ENCODE peak calls at places on chromosomes 4 and X, in nine cellular contexts. U is IMR-90, Y is tibial nerve, T is OCI-LY7, R is uterus, Q is cardiac muscle cell, D is neural progenitor cell, N is hepatocyte, H is HCT116. E is an unnamed sample.

GRCh38 chrX:110825972-110826371 is 30.4 kb upstream of the CHRDL1 start:
- DNase-seq in U (no peak), Y (no peak), T (no peak), R (no peak), Q (no peak), D (no peak), N (no peak), H (no peak), E (no peak)

GRCh38 chrX:24862343-24862742 is 153.4 kb downstream of the ARX start:
- DNase-seq in U (peak), Y (no peak), T (no peak), R (no peak), Q (peak), D (no peak), N (no peak), H (no peak), E (peak)

GRCh38 chr4:124862261-124862660 is 149.7 kb upstream of the ANKRD50 start:
- DNase-seq in U (no peak), Y (no peak), T (no peak), R (no peak), Q (peak), D (no peak), N (no peak), H (no peak), E (peak)

GRCh38 chr4:122700178-122700725 is 32.3 kb upstream of the BBS12 start:
- DNase-seq in U (peak), Y (no peak), T (no peak), R (peak), Q (peak), D (no peak), N (peak), H (peak), E (peak)

GRCh38 chr4:108272566-108272965 is 103.8 kb upstream of the LEF1 start:
- DNase-seq in U (peak), Y (no peak), T (no peak), R (no peak), Q (peak), D (no peak), N (no peak), H (no peak), E (no peak)

GRCh38 chr4:182065255-182065654 is 177.9 kb upstream of the TENM3 start:
- DNase-seq in U (no peak), Y (no peak), T (no peak), R (no peak), Q (peak), D (no peak), N (no peak), H (no peak), E (no peak)

GRCh38 chrX:134162032-134162431 is 75.0 kb upstream of the CCDC160 start:
- DNase-seq in U (no peak), Y (no peak), T (no peak), R (no peak), Q (no peak), D (no peak), N (no peak), H (no peak), E (no peak)

GRCh38 chrX:71992711-71993110 is 82.1 kb downstream of the NHSL2 start:
- DNase-seq in U (no peak), Y (no peak), T (no peak), R (no peak), Q (no peak), D (no peak), N (no peak), H (no peak), E (no peak)

GRCh38 chr4:69066945-69067344 is 29.3 kb upstream of the UGT2B7 start:
- DNase-seq in U (peak), Y (no peak), T (no peak), R (no peak), Q (peak), D (no peak), N (no peak), H (no peak), E (peak)

GRCh38 chrX:20267924-20268701 is 1.4 kb upstream of the RPS6KA3 start:
- DNase-seq in U (no peak), Y (peak), T (no peak), R (peak), Q (peak), D (peak), N (peak), H (no peak), E (peak)

GRCh38 chrX:87525771-87526229 is 8.2 kb downstream of the KLHL4 start:
- DNase-seq in U (peak), Y (no peak), T (no peak), R (no peak), Q (peak), D (no peak), N (peak), H (no peak), E (peak)

GRCh38 chr4:65971686-65972085 is 301.4 kb upstream of the EPHA5 start:
- DNase-seq in U (no peak), Y (no peak), T (no peak), R (no peak), Q (no peak), D (no peak), N (no peak), H (no peak), E (no peak)

DNA sequence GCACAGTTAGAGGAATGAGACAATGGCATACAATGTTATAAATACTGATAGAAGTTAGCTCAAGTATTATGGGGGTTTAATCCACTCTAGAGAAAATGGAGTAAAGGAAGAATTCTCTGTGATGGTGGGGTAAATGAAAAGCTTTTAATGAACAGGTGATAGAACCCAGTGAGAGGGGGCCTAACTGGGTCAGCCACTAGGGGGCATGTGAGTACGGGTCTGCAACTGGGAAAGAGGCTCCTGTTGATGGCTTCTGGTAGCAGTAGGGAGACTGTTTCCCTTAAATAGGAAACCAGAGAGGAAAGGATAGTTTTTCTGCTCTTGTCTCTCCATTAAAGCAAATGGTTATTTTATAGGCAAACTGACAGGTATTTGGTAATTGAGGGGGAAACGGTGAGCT is 132.8 kb upstream of the GPR101 start:
- DNase-seq in U (no peak), Y (no peak), T (no peak), R (no peak), Q (no peak), D (peak), N (peak), H (no peak), E (no peak)
- TF ChIP-seq CTCF in U (no peak), Y (no peak), T (peak), R (no peak), Q (no peak), D (peak), N (peak), H (peak), E (no peak)

GRCh38 chr4:20529681-20530080 is 170.6 kb upstream of the PACRGL start:
- DNase-seq in U (peak), Y (no peak), T (no peak), R (no peak), Q (no peak), D (no peak), N (no peak), H (no peak), E (no peak)

GRCh38 chr4:20532096-20532495 is 168.2 kb upstream of the PACRGL start:
- DNase-seq in U (no peak), Y (no peak), T (no peak), R (no peak), Q (no peak), D (no peak), N (no peak), H (no peak), E (no peak)

GRCh38 chr4:20528508-20528907 is 171.8 kb upstream of the PACRGL start:
- DNase-seq in U (peak), Y (no peak), T (no peak), R (no peak), Q (no peak), D (no peak), N (no peak), H (no peak), E (peak)

GRCh38 chr4:20538922-20539321 is 161.3 kb upstream of the PACRGL start:
- DNase-seq in U (no peak), Y (no peak), T (no peak), R (no peak), Q (no peak), D (no peak), N (no peak), H (no peak), E (no peak)

GRCh38 chr4:20532871-20533870 is 167.1 kb upstream of the PACRGL start:
- DNase-seq in U (peak), Y (no peak), T (no peak), R (no peak), Q (no peak), D (no peak), N (no peak), H (no peak), E (peak)
- H3K4me3 ChIP-seq in U (no peak), Y (no peak), T (no peak), R (no peak), Q (no peak), D (no peak), N (no peak), H (no peak), E (no peak)

GRCh38 chrX:51804741-51805140 is 61.5 kb downstream of the GSPT2 start:
- DNase-seq in U (no peak), Y (no peak), T (no peak), R (no peak), Q (no peak), D (no peak), N (no peak), H (no peak), E (no peak)
- TF ChIP-seq CTCF in U (no peak), Y (no peak), T (peak), R (no peak), Q (no peak), D (peak), N (no peak), H (peak), E (peak)

GRCh38 chr4:3291969-3292570 is 751 bp upstream of the RGS12 start:
- DNase-seq in U (no peak), Y (peak), T (peak), R (peak), Q (peak), D (peak), N (peak), H (peak), E (peak)

GRCh38 chr4:3290476-3290875 is 2.3 kb upstream of the RGS12 start:
- DNase-seq in U (no peak), Y (no peak), T (no peak), R (no peak), Q (no peak), D (no peak), N (no peak), H (no peak), E (no peak)

GRCh38 chr4:3292571-3293409 is at the start of gene RGS12:
- DNase-seq in U (peak), Y (peak), T (peak), R (peak), Q (peak), D (peak), N (peak), H (peak), E (peak)

GRCh38 chr4:3291411-3291968 is 1.3 kb upstream of the RGS12 start:
- DNase-seq in U (no peak), Y (no peak), T (no peak), R (no peak), Q (no peak), D (peak), N (peak), H (no peak), E (no peak)

GRCh38 chr4:3290889-3291321 is 1.9 kb upstream of the RGS12 start:
- DNase-seq in U (no peak), Y (no peak), T (no peak), R (no peak), Q (no peak), D (no peak), N (no peak), H (no peak), E (no peak)
- H3K4me3 ChIP-seq in U (no peak), Y (no peak), T (no peak), R (no peak), Q (no peak), D (no peak), N (no peak), H (no peak), E (no peak)